ENCODE peak calls at places on chromosomes 7 and 10, in eight cellular contexts. I, L, Z, Q, V, F, T and D are unnamed samples.

GRCh38 chr10:33005322-33006282 is 47.6 kb upstream of the ITGB1 start:
- DNase-seq in V (peak), F (no peak), T (peak), Q (peak), I (no peak), L (peak), Z (peak), D (peak)

GRCh38 chr10:86064931-86065662 is 301.5 kb downstream of the GRID1 start:
- DNase-seq in V (peak), Z (no peak), Q (no peak), T (no peak), L (no peak), I (no peak), F (no peak), D (no peak)

GRCh38 chr10:71431216-71431944 is 34.7 kb downstream of the CDH23 start:
- DNase-seq in V (no peak), F (no peak), T (no peak), L (no peak), Z (no peak), Q (no peak), I (no peak), D (no peak)

GRCh38 chr10:77036993-77037734 is 600.4 kb downstream of the KCNMA1 start:
- DNase-seq in I (no peak), L (no peak), Q (peak), T (no peak), F (no peak), V (no peak), Z (no peak), D (no peak)

GRCh38 chr7:133572853-133573252 is 320.0 kb downstream of the EXOC4 start:
- DNase-seq in Z (no peak), L (no peak), Q (no peak), V (no peak), F (no peak), I (no peak), T (no peak), D (no peak)

GRCh38 chr7:110007316-110007910 is 1083.5 kb upstream of the LRRN3 start:
- DNase-seq in T (no peak), Z (no peak), Q (no peak), L (no peak), I (no peak), V (no peak), F (no peak), D (no peak)

GRCh38 chr10:96627292-96627691 is 40.5 kb upstream of the TM9SF3 start:
- DNase-seq in Z (no peak), I (no peak), V (no peak), L (no peak), T (no peak), Q (no peak), F (no peak), D (no peak)

GRCh38 chr7:117364204-117364755 is 41.4 kb upstream of the WNT2 start:
- DNase-seq in I (no peak), T (no peak), L (no peak), Z (no peak), F (no peak), V (no peak), Q (no peak), D (no peak)

GRCh38 chr7:76512941-76513816 is 2.8 kb downstream of the UPK3B start:
- DNase-seq in F (no peak), V (peak), I (no peak), Q (no peak), L (no peak), T (no peak), Z (no peak), D (peak)